ENCODE peak calls at places on chromosomes 1 and 21, in six cellular contexts. V, W, U, O, P and K are unnamed samples.

GRCh38 chr1:151372411-151372934 is at the start of gene SELENBP1:
- DNase-seq in V (peak; percentile 94), W (peak; percentile 96), U (peak; percentile 63), O (peak; percentile 48), P (peak; percentile 84), K (peak; percentile 69)

GRCh38 chr1:43206721-43207228 is 34.6 kb downstream of the CFAP57 start:
- DNase-seq in V (peak; percentile 21), W (no peak), U (peak; percentile 60), O (no peak), P (peak; percentile 97), K (no peak)

GRCh38 chr21:33969600-33969999 is 54.0 kb upstream of the ATP5PO start:
- DNase-seq in V (no peak), W (no peak), U (no peak), O (no peak), P (no peak), K (no peak)

GRCh38 chr21:37041706-37042271 is 31.1 kb downstream of the PIGP start:
- DNase-seq in V (no peak), W (no peak), U (no peak), O (no peak), P (no peak), K (no peak)

GRCh38 chr1:239985044-239985443 is 106.6 kb upstream of the FMN2 start:
- DNase-seq in V (no peak), W (no peak), U (no peak), O (no peak), P (no peak), K (no peak)

GRCh38 chr21:14273736-14274538 is 58.0 kb downstream of the RBM11 start:
- DNase-seq in V (peak; percentile 68), W (peak; percentile 44), U (peak; percentile 65), O (peak; percentile 29), P (no peak), K (no peak)

GRCh38 chr1:16167331-16168143 is 11.7 kb upstream of the EPHA2 start:
- DNase-seq in V (no peak), W (peak; percentile 58), U (peak; percentile 89), O (peak; percentile 60), P (no peak), K (peak; percentile 91)

GRCh38 chr1:226108935-226109828 is 46.7 kb downstream of the H3-3A start:
- DNase-seq in V (peak; percentile 19), W (peak; percentile 33), U (no peak), O (no peak), P (peak; percentile 61), K (no peak)

GRCh38 chr21:17003763-17004373 is 509.0 kb upstream of the CXADR start:
- DNase-seq in V (no peak), W (no peak), U (no peak), O (no peak), P (peak; percentile 11), K (no peak)

GRCh38 chr21:42089665-42090310 is 18.7 kb downstream of the UMODL1 start:
- DNase-seq in V (no peak), W (no peak), U (no peak), O (no peak), P (no peak), K (no peak)

GRCh38 chr1:205241366-205242030 is 13.8 kb downstream of the TMCC2 start:
- DNase-seq in V (no peak), W (no peak), U (no peak), O (no peak), P (no peak), K (no peak)

DNA sequence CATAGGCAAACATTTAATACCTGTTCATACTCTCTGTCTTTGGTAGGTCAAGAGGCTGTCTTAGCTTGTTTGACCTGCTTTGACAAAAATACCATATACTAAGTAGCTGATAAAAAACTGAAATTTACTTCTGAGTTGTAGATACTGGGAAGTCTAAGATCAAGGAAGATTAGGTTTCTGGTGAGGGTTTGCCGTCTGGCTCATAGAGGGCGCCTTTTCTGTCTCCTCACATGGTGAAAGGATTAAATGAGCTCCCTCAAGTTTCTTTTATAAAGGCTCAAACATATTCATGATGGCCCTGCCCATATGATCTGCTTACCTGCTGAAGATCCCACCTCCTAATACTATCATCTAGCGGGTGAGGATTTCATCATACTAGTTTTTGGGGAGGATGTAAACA is 1076.1 kb upstream of the NCAM2 start:
- DNase-seq in V (no peak), W (no peak), U (no peak), O (no peak), P (no peak), K (no peak)
- TF ChIP-seq CTCF in V (no peak), W (no peak), U (no peak), O (peak; percentile 14), P (no peak), K (no peak)

GRCh38 chr1:48190893-48191292 is 31.6 kb upstream of the SLC5A9 start:
- DNase-seq in V (no peak), W (no peak), U (no peak), O (no peak), P (no peak), K (no peak)
- TF ChIP-seq CTCF in V (no peak), W (no peak), U (no peak), O (no peak), P (no peak), K (no peak)

GRCh38 chr1:227170361-227171166 is 147.7 kb downstream of the CDC42BPA start:
- DNase-seq in V (no peak), W (no peak), U (no peak), O (no peak), P (peak; percentile 58), K (no peak)

GRCh38 chr1:227175611-227176010 is 142.7 kb downstream of the CDC42BPA start:
- DNase-seq in V (no peak), W (no peak), U (no peak), O (no peak), P (no peak), K (no peak)

GRCh38 chr1:227169322-227169721 is 149.0 kb downstream of the CDC42BPA start:
- DNase-seq in V (no peak), W (no peak), U (no peak), O (no peak), P (no peak), K (no peak)

DNA sequence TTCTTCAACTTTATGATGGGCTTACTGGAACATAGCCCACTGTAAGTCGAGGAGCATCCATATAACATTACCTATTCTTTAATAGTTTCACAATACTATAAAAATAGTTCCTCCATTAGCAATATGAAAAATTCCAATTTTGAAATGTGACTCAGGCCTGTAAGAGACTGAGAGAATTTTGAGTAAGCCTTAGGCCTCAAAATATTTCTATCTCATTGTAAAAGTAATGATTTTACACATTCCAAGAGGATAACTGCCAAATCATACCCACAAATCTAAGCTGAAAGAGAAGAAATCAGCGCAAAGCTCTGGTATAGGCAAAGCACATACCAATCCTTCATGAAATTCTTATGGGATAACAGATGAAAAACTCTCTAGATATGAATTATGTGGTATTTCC is 144.2 kb downstream of the CDC42BPA start:
- DNase-seq in V (no peak), W (no peak), U (no peak), O (no peak), P (peak; percentile 62), K (no peak)
- TF ChIP-seq CTCF in V (no peak), W (no peak), U (no peak), O (no peak), P (no peak), K (no peak)

GRCh38 chr1:245493029-245493428 is 338.2 kb downstream of the KIF26B start:
- DNase-seq in V (no peak), W (no peak), U (no peak), O (peak; percentile 75), P (peak; percentile 27), K (no peak)
- TF ChIP-seq CTCF in V (no peak), W (no peak), U (peak; percentile 38), O (peak; percentile 71), P (peak; percentile 20), K (peak; percentile 7)

DNA sequence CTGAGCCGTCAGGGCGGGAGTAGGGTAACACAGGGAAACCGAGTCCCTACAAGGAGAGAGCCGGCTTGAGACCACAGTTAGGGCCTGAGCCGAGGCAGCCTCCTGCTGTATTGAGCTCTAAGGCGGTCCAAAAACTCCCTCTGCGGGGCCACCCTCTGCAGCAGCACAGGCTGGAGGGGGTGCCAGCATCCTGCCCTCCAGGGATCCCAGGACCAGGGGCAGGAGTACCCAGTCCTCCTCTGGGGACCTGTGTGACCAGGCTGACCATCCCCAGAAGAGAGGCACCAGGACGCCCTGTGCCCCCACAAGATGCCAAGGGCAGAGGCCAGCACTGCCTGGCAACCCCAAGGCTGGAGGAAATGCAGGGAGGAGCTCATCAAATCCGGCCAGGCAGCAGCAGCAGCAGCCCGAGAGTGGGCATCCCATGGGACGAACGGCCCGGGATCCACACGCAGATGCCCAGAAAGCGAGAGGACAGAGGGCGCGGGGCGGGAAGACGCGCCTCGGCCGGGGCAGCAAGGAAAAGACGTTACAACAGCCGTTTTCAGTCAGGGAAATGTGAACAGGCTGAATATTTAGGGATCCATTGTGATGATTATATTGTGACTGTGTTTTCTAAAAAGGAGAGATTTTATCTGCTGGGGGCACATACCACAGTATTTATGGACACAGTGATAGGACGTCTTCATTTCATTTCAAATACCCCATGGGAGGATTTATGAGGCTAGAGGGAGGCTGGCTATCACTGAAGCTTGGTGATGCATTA is 57.1 kb upstream of the COL18A1 start:
- DNase-seq in V (no peak), W (no peak), U (no peak), O (no peak), P (peak; percentile 17), K (no peak)
- TF ChIP-seq CTCF in V (no peak), W (no peak), U (no peak), O (no peak), P (no peak), K (no peak)

GRCh38 chr1:232648316-232648715 is 18.4 kb upstream of the SIPA1L2 start:
- DNase-seq in V (no peak), W (no peak), U (no peak), O (no peak), P (peak; percentile 34), K (no peak)

GRCh38 chr1:232641507-232641906 is 11.6 kb upstream of the SIPA1L2 start:
- DNase-seq in V (no peak), W (no peak), U (no peak), O (no peak), P (no peak), K (no peak)

GRCh38 chr1:232644209-232644608 is 14.3 kb upstream of the SIPA1L2 start:
- DNase-seq in V (no peak), W (no peak), U (no peak), O (no peak), P (no peak), K (no peak)

DNA sequence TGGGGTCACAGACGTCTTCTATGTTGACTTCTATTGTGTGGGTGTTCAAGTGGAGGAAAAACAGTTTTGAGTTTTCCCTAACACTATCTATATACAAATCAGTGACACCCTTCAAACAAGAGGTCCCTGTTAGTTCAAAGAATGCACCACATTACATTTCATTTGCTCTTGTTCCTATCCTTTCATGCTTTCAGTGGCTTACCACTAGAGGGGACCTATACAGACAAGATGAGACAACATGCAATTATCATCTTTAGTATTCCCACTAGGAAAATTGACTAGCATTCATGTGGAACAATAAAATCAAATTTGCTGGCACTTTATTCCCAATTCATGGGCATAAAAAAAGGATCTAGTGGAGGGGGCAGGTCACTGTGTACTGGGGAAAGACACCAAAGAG is 13.3 kb upstream of the SIPA1L2 start:
- DNase-seq in V (no peak), W (no peak), U (no peak), O (no peak), P (no peak), K (no peak)
- TF ChIP-seq CTCF in V (no peak), W (no peak), U (no peak), O (peak; percentile 52), P (no peak), K (no peak)